ENCODE peak calls at places on chromosome 10, in ten cellular contexts. A is endothelial cell; M is RPMI8226; X is K562; P is stimulated activated naive CD8-positive, alpha-beta T cell treated with anti-CD3 and anti-CD28 coated beads, Interleukin-15, Interleukin-2, amounts not matched to agents 100 U/mL and 50 U/mL, for 24 hours; H is activated naive CD4-positive, alpha-beta T cell; K is activated effector memory CD4-positive, alpha-beta T cell treated with anti-CD3 and anti-CD28 coated beads, Interleukin-2, amount 50 U/mL, for 16 hours; D is T-helper 17 cell; N is dermis microvascular lymphatic vessel endothelial cell; Q is kidney glomerular epithelial cell. U is an unnamed sample.

GRCh38 chr10:1509003-1509402 is 228.3 kb downstream of the ADARB2 start:
- DNase-seq in A (no peak), M (no peak), X (no peak), P (no peak), H (no peak), K (no peak), D (no peak), N (no peak), Q (no peak), U (no peak)

GRCh38 chr10:34403512-34403911 is 411.6 kb downstream of the PARD3 start:
- DNase-seq in A (no peak), M (no peak), X (no peak), P (no peak), H (no peak), K (no peak), D (no peak), N (no peak), Q (peak; percentile 3), U (no peak)

GRCh38 chr10:12707461-12708185 is 293.9 kb downstream of the CCDC3 start:
- DNase-seq in A (peak; percentile 40), M (peak; percentile 9), X (no peak), P (peak; percentile 34), H (no peak), K (no peak), D (no peak), N (peak; percentile 83), Q (peak; percentile 95), U (peak; percentile 88)

GRCh38 chr10:99304857-99305220 is 24.3 kb upstream of the CNNM1 start:
- DNase-seq in A (no peak), M (no peak), X (no peak), P (no peak), H (no peak), K (no peak), D (no peak), N (no peak), Q (no peak), U (no peak)

GRCh38 chr10:90674461-90674860 is 183.4 kb downstream of the HTR7 start:
- DNase-seq in A (no peak), M (no peak), X (no peak), P (no peak), H (no peak), K (no peak), D (no peak), N (no peak), Q (no peak), U (peak; percentile 18)

GRCh38 chr10:102407641-102407943 is 11.0 kb downstream of the PSD start:
- DNase-seq in A (no peak), M (no peak), X (no peak), P (no peak), H (no peak), K (no peak), D (no peak), N (no peak), Q (no peak), U (no peak)

GRCh38 chr10:112793197-112793921 is 156.7 kb upstream of the TCF7L2 start:
- DNase-seq in A (no peak), M (no peak), X (no peak), P (no peak), H (no peak), K (no peak), D (no peak), N (no peak), Q (no peak), U (peak; percentile 61)

GRCh38 chr10:91521444-91521843 is 111.3 kb downstream of the HECTD2 start:
- DNase-seq in A (no peak), M (peak; percentile 33), X (no peak), P (no peak), H (no peak), K (no peak), D (no peak), N (no peak), Q (no peak), U (peak; percentile 63)

GRCh38 chr10:14570800-14571199 is 203.9 kb downstream of the FAM107B start:
- DNase-seq in A (no peak), M (no peak), X (no peak), P (no peak), H (no peak), K (no peak), D (no peak), N (no peak), Q (no peak), U (no peak)

GRCh38 chr10:76116523-76116922 is 685.1 kb downstream of the LRMDA start:
- DNase-seq in A (no peak), M (no peak), X (no peak), P (no peak), H (no peak), K (no peak), D (no peak), N (no peak), Q (no peak), U (no peak)

GRCh38 chr10:112409274-112409673 is 35.4 kb downstream of the ACSL5 start:
- DNase-seq in A (no peak), M (no peak), X (no peak), P (no peak), H (no peak), K (no peak), D (no peak), N (no peak), Q (no peak), U (no peak)

GRCh38 chr10:129838794-129839193 is 125.3 kb downstream of the EBF3 start:
- DNase-seq in A (no peak), M (no peak), X (no peak), P (no peak), H (no peak), K (no peak), D (no peak), N (no peak), Q (no peak), U (no peak)

GRCh38 chr10:58044072-58044471 is 223.6 kb downstream of the IPMK start:
- DNase-seq in A (no peak), M (no peak), X (no peak), P (no peak), H (no peak), K (no peak), D (no peak), N (no peak), Q (peak; percentile 91), U (peak; percentile 93)

GRCh38 chr10:132465889-132466519 is 69.0 kb downstream of the PWWP2B start:
- DNase-seq in A (no peak), M (no peak), X (no peak), P (no peak), H (no peak), K (no peak), D (no peak), N (no peak), Q (no peak), U (no peak)

GRCh38 chr10:130220251-130221185 is 84.3 kb downstream of the GLRX3 start:
- DNase-seq in A (no peak), M (no peak), X (no peak), P (no peak), H (no peak), K (peak; percentile 53), D (no peak), N (no peak), Q (no peak), U (no peak)

GRCh38 chr10:21523007-21523406 is 2.5 kb downstream of the SKIDA1 start:
- DNase-seq in A (no peak), M (no peak), X (no peak), P (no peak), H (no peak), K (no peak), D (no peak), N (no peak), Q (no peak), U (no peak)

GRCh38 chr10:60266513-60266912 is 123.2 kb downstream of the ANK3 start:
- DNase-seq in A (no peak), M (no peak), X (no peak), P (no peak), H (no peak), K (no peak), D (no peak), N (no peak), Q (no peak), U (no peak)

GRCh38 chr10:127464561-127464960 is 84.5 kb upstream of the NPS start:
- DNase-seq in A (no peak), M (no peak), X (no peak), P (no peak), H (no peak), K (no peak), D (no peak), N (no peak), Q (no peak), U (no peak)

GRCh38 chr10:126433351-126433750 is 45.1 kb upstream of the ADAM12 start:
- DNase-seq in A (no peak), M (no peak), X (no peak), P (no peak), H (no peak), K (peak; percentile 65), D (no peak), N (no peak), Q (no peak), U (no peak)

GRCh38 chr10:70192325-70192966 is 22.1 kb upstream of the SAR1A start:
- DNase-seq in A (no peak), M (no peak), X (no peak), P (no peak), H (no peak), K (no peak), D (no peak), N (no peak), Q (no peak), U (peak; percentile 76)

GRCh38 chr10:80498833-80499671 is 38.6 kb upstream of the SH2D4B start:
- DNase-seq in A (no peak), M (no peak), X (no peak), P (peak; percentile 80), H (peak; percentile 30), K (peak; percentile 84), D (no peak), N (peak; percentile 77), Q (peak; percentile 93), U (peak; percentile 99)

GRCh38 chr10:7872041-7872442 is 53.7 kb downstream of the TAF3 start:
- DNase-seq in A (no peak), M (peak; percentile 4), X (peak; percentile 34), P (no peak), H (no peak), K (no peak), D (no peak), N (peak; percentile 5), Q (peak; percentile 46), U (peak; percentile 44)

GRCh38 chr10:132175907-132176581 is 10.7 kb upstream of the DPYSL4 start:
- DNase-seq in A (no peak), M (no peak), X (no peak), P (no peak), H (no peak), K (no peak), D (no peak), N (peak; percentile 75), Q (no peak), U (no peak)

GRCh38 chr10:71971769-71972555 is 7.8 kb downstream of the CHST3 start:
- DNase-seq in A (no peak), M (peak; percentile 31), X (no peak), P (no peak), H (no peak), K (no peak), D (no peak), N (no peak), Q (no peak), U (no peak)

GRCh38 chr10:133180915-133181639 is 21.1 kb downstream of the KNDC1 start:
- DNase-seq in A (no peak), M (no peak), X (no peak), P (no peak), H (no peak), K (no peak), D (no peak), N (no peak), Q (no peak), U (no peak)

GRCh38 chr10:31961675-31962074 is 33.0 kb upstream of the ARHGAP12 start:
- DNase-seq in A (no peak), M (no peak), X (no peak), P (peak; percentile 22), H (no peak), K (no peak), D (no peak), N (no peak), Q (no peak), U (peak; percentile 90)

GRCh38 chr10:71435571-71436267 is 39.0 kb downstream of the CDH23 start:
- DNase-seq in A (no peak), M (no peak), X (no peak), P (no peak), H (no peak), K (no peak), D (no peak), N (no peak), Q (no peak), U (peak; percentile 38)

GRCh38 chr10:17787087-17787942 is 21.8 kb upstream of the MRC1 start:
- DNase-seq in A (no peak), M (no peak), X (no peak), P (no peak), H (no peak), K (no peak), D (no peak), N (no peak), Q (peak; percentile 48), U (peak; percentile 97)